ENCODE peak calls at places on chromosomes 3 and 15, in six cellular contexts. Z is astrocyte of the spinal cord, H is mesenchymal stem cell, A is AG09309, D is cardiac muscle cell, B is GM12865. R is an unnamed sample.

GRCh38 chr3:1195922-1196321 is 103.1 kb downstream of the CNTN6 start:
- DNase-seq in Z (peak), H (peak), A (peak), D (peak), B (no peak), R (no peak)

GRCh38 chr3:184042617-184043016 is 10.2 kb upstream of the HTR3C start:
- DNase-seq in Z (no peak), H (no peak), A (no peak), D (no peak), B (no peak), R (no peak)

GRCh38 chr15:42203891-42204290 is 4.2 kb downstream of the VPS39 start:
- DNase-seq in Z (peak), H (no peak), A (peak), D (peak), B (no peak), R (no peak)

GRCh38 chr3:27462228-27462627 is 22.0 kb downstream of the SLC4A7 start:
- DNase-seq in Z (no peak), H (no peak), A (no peak), D (no peak), B (no peak), R (no peak)

GRCh38 chr3:146184616-146185015 is 23.6 kb upstream of the PLOD2 start:
- DNase-seq in Z (peak), H (peak), A (no peak), D (peak), B (no peak), R (no peak)

GRCh38 chr3:175129126-175129525 is 270.0 kb downstream of the NAALADL2 start:
- DNase-seq in Z (peak), H (peak), A (no peak), D (peak), B (no peak), R (no peak)

GRCh38 chr3:72664576-72664975 is 183.7 kb downstream of the SHQ1 start:
- DNase-seq in Z (no peak), H (no peak), A (peak), D (peak), B (no peak), R (no peak)

GRCh38 chr15:47505712-47506542 is 211.4 kb upstream of the SEMA6D start:
- DNase-seq in Z (peak), H (no peak), A (peak), D (peak), B (no peak), R (no peak)

GRCh38 chr15:39641187-39641889 is 60.5 kb downstream of the THBS1 start:
- DNase-seq in Z (no peak), H (peak), A (no peak), D (no peak), B (no peak), R (no peak)

GRCh38 chr3:179438836-179439235 is 12.4 kb downstream of the GNB4 start:
- DNase-seq in Z (no peak), H (no peak), A (no peak), D (no peak), B (peak), R (no peak)

GRCh38 chr3:42572278-42572677 is 9.5 kb downstream of the SEC22C start:
- DNase-seq in Z (no peak), H (peak), A (no peak), D (peak), B (peak), R (no peak)

GRCh38 chr3:184570501-184570900 is 8.9 kb downstream of the EPHB3 start:
- DNase-seq in Z (no peak), H (no peak), A (no peak), D (no peak), B (no peak), R (no peak)

GRCh38 chr3:78430741-78431140 is 1337.1 kb downstream of the ROBO1 start:
- DNase-seq in Z (peak), H (no peak), A (peak), D (peak), B (no peak), R (no peak)

GRCh38 chr3:130515755-130516154 is 1.2 kb upstream of the COL6A6 start:
- DNase-seq in Z (no peak), H (no peak), A (no peak), D (no peak), B (no peak), R (no peak)

GRCh38 chr3:127655641-127656040 is 17.1 kb upstream of the ABTB1 start:
- DNase-seq in Z (peak), H (peak), A (peak), D (peak), B (no peak), R (no peak)

GRCh38 chr3:170865209-170866094 is 4.5 kb downstream of the RPL22L1 start:
- DNase-seq in Z (peak), H (no peak), A (no peak), D (no peak), B (peak), R (no peak)

GRCh38 chr15:39898317-39898716 is 21.7 kb downstream of the GPR176 start:
- DNase-seq in Z (no peak), H (no peak), A (no peak), D (no peak), B (no peak), R (no peak)

GRCh38 chr3:19146685-19147650 is 1.3 kb upstream of the KCNH8 start:
- DNase-seq in Z (peak), H (peak), A (no peak), D (peak), B (peak), R (peak)

GRCh38 chr15:50873935-50874353 is 34.5 kb upstream of the AP4E1 start:
- DNase-seq in Z (no peak), H (no peak), A (no peak), D (no peak), B (peak), R (no peak)

GRCh38 chr3:141460097-141460704 is 26.6 kb upstream of the RASA2 start:
- DNase-seq in Z (peak), H (peak), A (peak), D (peak), B (peak), R (peak)

GRCh38 chr15:79078763-79079395 is 11.7 kb downstream of the RASGRF1 start:
- DNase-seq in Z (no peak), H (no peak), A (no peak), D (no peak), B (peak), R (no peak)

GRCh38 chr3:194278186-194278845 is 72.8 kb downstream of the CPN2 start:
- DNase-seq in Z (no peak), H (no peak), A (no peak), D (no peak), B (no peak), R (no peak)

GRCh38 chr3:188706176-188706575 is 465.6 kb upstream of the TPRG1 start:
- DNase-seq in Z (peak), H (no peak), A (no peak), D (no peak), B (no peak), R (no peak)

GRCh38 chr3:42216820-42217416 is 49.1 kb downstream of the CCK start:
- DNase-seq in Z (peak), H (peak), A (no peak), D (no peak), B (peak), R (no peak)

GRCh38 chr15:81317642-81318017 is 6.3 kb downstream of the STARD5 start:
- DNase-seq in Z (no peak), H (no peak), A (no peak), D (no peak), B (no peak), R (no peak)

GRCh38 chr3:32961189-32961715 is 9.8 kb downstream of the CCR4 start:
- DNase-seq in Z (no peak), H (no peak), A (no peak), D (no peak), B (no peak), R (no peak)

GRCh38 chr15:37096878-37097568 is 3.3 kb downstream of the MEIS2 start:
- DNase-seq in Z (peak), H (peak), A (no peak), D (peak), B (no peak), R (no peak)

GRCh38 chr3:69097407-69098086 is 12.8 kb downstream of the ARL6IP5 start:
- DNase-seq in Z (no peak), H (no peak), A (no peak), D (no peak), B (no peak), R (no peak)

GRCh38 chr15:36622247-36622795 is 42.9 kb downstream of the CDIN1 start:
- DNase-seq in Z (no peak), H (no peak), A (no peak), D (no peak), B (no peak), R (no peak)

GRCh38 chr3:100400424-100400781 is 486 bp downstream of the TOMM70 start:
- DNase-seq in Z (peak), H (peak), A (no peak), D (peak), B (peak), R (peak)

GRCh38 chr3:128786434-128787020 is 60.5 kb downstream of the RAB7A start:
- DNase-seq in Z (no peak), H (peak), A (no peak), D (peak), B (no peak), R (no peak)

GRCh38 chr3:59408047-59408624 is 358.3 kb upstream of the CFAP20DC start:
- DNase-seq in Z (no peak), H (peak), A (no peak), D (no peak), B (peak), R (no peak)

GRCh38 chr15:100141304-100142080 is 200.3 kb downstream of the ADAMTS17 start:
- DNase-seq in Z (no peak), H (no peak), A (no peak), D (peak), B (no peak), R (no peak)

GRCh38 chr15:100140527-100141303 is 201.1 kb downstream of the ADAMTS17 start:
- DNase-seq in Z (no peak), H (no peak), A (no peak), D (no peak), B (no peak), R (no peak)
- H3K4me3 ChIP-seq in Z (no peak), H (peak), A (no peak), D (no peak), B (no peak), R (no peak)

GRCh38 chr3:76456322-76456721 is 583.6 kb upstream of the ROBO2 start:
- DNase-seq in Z (no peak), H (no peak), A (no peak), D (no peak), B (no peak), R (no peak)
- H3K4me3 ChIP-seq in Z (no peak), H (no peak), A (no peak), D (no peak), B (no peak), R (no peak)

GRCh38 chr3:13894812-13895154 is 14.9 kb upstream of the WNT7A start:
- DNase-seq in Z (no peak), H (no peak), A (no peak), D (no peak), B (no peak), R (peak)

GRCh38 chr3:13895155-13896105 is 15.6 kb upstream of the WNT7A start:
- DNase-seq in Z (peak), H (peak), A (peak), D (peak), B (peak), R (peak)

GRCh38 chr3:13892304-13892703 is 12.4 kb upstream of the WNT7A start:
- DNase-seq in Z (no peak), H (no peak), A (no peak), D (no peak), B (no peak), R (no peak)

GRCh38 chr3:13894096-13894811 is 14.4 kb upstream of the WNT7A start:
- DNase-seq in Z (no peak), H (no peak), A (no peak), D (no peak), B (no peak), R (no peak)

DNA sequence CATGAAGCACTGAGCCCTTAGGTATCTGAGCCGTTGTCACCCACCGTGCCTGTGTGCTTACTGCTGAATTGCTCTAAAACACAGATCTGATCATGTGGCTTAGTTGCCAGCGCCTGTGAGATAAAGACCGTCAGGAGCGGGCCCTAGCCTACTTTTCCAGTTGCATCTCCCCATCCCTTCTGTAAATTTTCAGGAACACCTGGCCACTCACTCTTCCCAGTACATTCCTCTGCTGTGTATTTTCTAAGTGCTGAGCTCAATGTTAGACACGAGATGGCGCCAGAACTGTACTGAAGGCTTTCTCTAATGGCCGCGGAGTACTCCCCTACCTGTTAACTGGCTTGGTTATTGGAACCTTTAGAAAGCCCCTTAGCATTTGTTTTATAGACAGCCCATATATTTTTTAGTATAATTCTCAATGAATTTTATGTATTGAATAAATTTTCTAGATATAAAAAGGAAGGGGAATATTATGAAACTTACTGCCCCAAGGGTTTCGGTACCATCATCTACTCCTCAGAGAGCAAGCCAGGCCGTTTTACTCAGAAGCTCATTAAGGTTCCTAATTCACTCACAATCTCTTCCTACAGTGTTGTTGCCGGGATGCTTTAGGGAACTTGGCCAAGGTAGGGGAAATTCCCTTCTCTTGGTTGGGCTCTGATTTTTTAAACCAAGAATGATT is 16.7 kb upstream of the WNT7A start:
- DNase-seq in Z (peak), H (peak), A (peak), D (peak), B (peak), R (no peak)
- H3K4me3 ChIP-seq in Z (no peak), H (peak), A (no peak), D (no peak), B (no peak), R (peak)

GRCh38 chr3:156750191-156750873 is 75.8 kb upstream of the LEKR1 start:
- DNase-seq in Z (peak), H (peak), A (no peak), D (peak), B (no peak), R (no peak)
- H3K4me3 ChIP-seq in Z (no peak), H (peak), A (peak), D (no peak), B (no peak), R (no peak)

DNA sequence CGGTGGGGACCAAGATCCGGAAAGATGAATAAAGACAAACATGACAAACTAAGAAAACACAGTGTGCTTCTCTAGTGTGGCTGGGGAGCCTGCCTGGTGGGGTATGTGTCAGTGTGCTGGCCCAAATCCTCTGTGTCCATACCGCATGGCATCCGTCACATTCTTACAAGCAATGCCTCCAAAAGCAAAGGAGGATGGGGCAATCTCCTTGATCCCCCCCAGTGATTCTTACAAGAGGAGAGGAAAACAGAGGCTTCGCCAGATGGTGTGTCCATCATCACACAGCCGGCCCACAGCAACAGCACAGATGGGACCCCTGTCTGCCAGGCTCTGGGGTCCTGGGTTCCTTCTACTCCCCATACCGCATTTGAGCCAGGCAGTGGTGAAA is 558 bp upstream of the IL17RC start:
- DNase-seq in Z (peak), H (peak), A (no peak), D (peak), B (no peak), R (no peak)
- H3K4me3 ChIP-seq in Z (peak), H (peak), A (peak), D (peak), B (no peak), R (peak)